ENCODE peak calls at places on chromosomes 16 and 17, in four cellular contexts. P is activated T-helper 1 cell treated with anti-CD3 and anti-CD28 coated beads, Interleukin-2, amount 50 U/mL, for 16 hours; R is stimulated activated CD8-positive, alpha-beta memory T cell treated with anti-CD3 and anti-CD28 coated beads, Interleukin-4, amount 100 ng/mL, for 1 hour; G is activated CD8-positive, alpha-beta memory T cell treated with anti-CD3 and anti-CD28 coated beads for 48 hours. T is an unnamed sample.
A peak's percentile ranks its signal among the peaks of the same experiment; 100 is the strongest.

GRCh38 chr17:38825762-38826247 is 684 bp upstream of the CWC25 start:
- DNase-seq in P (no peak), R (no peak), G (no peak), T (no peak)

GRCh38 chr16:24539850-24540484 is 601 bp downstream of the RBBP6 start:
- DNase-seq in P (no peak), R (no peak), G (no peak), T (peak; percentile 28)

GRCh38 chr16:27805828-27806351 is 255.9 kb downstream of the KATNIP start:
- DNase-seq in P (no peak), R (no peak), G (no peak), T (no peak)

GRCh38 chr16:28975158-28975603 is 603 bp downstream of the SPNS1 start:
- DNase-seq in P (no peak), R (no peak), G (no peak), T (no peak)

GRCh38 chr17:69733171-69734014 is 318.9 kb downstream of the MAP2K6 start:
- DNase-seq in P (no peak), R (no peak), G (no peak), T (peak; percentile 75)

GRCh38 chr17:79340286-79340685 is 265.7 kb downstream of the ENGASE start:
- DNase-seq in P (no peak), R (no peak), G (no peak), T (no peak)

GRCh38 chr17:21298056-21298982 is 13.8 kb downstream of the MAP2K3 start:
- DNase-seq in P (no peak), R (no peak), G (no peak), T (no peak)

GRCh38 chr17:2706911-2707510 is 4.6 kb downstream of the CLUH start:
- DNase-seq in P (no peak), R (no peak), G (no peak), T (no peak)

GRCh38 chr16:84795338-84796053 is 24.3 kb upstream of the CRISPLD2 start:
- DNase-seq in P (no peak), R (no peak), G (no peak), T (no peak)

GRCh38 chr17:73091770-73092517 is 544 bp downstream of the SLC39A11 start:
- DNase-seq in P (no peak), R (no peak), G (no peak), T (no peak)

GRCh38 chr16:28231763-28232162 is 20.0 kb upstream of the XPO6 start:
- DNase-seq in P (no peak), R (no peak), G (no peak), T (no peak)

GRCh38 chr16:57700801-57701551 is 6.4 kb downstream of the DRC7 start:
- DNase-seq in P (no peak), R (no peak), G (no peak), T (no peak)

GRCh38 chr16:13558752-13559151 is 361.2 kb upstream of the ERCC4 start:
- DNase-seq in P (no peak), R (no peak), G (no peak), T (no peak)

GRCh38 chr16:73026754-73027654 is 20.9 kb downstream of the ZFHX3 start:
- DNase-seq in P (no peak), R (no peak), G (no peak), T (no peak)

GRCh38 chr16:53100131-53100748 is 45.4 kb downstream of the CHD9 start:
- DNase-seq in P (no peak), R (no peak), G (no peak), T (no peak)

GRCh38 chr17:8275421-8276290 is 12.8 kb upstream of the RANGRF start:
- DNase-seq in P (no peak), R (no peak), G (no peak), T (no peak)

GRCh38 chr16:52256310-52257078 is 290.4 kb downstream of the TOX3 start:
- DNase-seq in P (no peak), R (no peak), G (no peak), T (no peak)

GRCh38 chr17:3754458-3755334 is 31.0 kb downstream of the HASPIN start:
- DNase-seq in P (peak; percentile 63), R (peak; percentile 63), G (peak; percentile 45), T (no peak)

GRCh38 chr17:11601661-11602060 is 3.4 kb downstream of the DNAH9 start:
- DNase-seq in P (no peak), R (no peak), G (no peak), T (no peak)

GRCh38 chr17:42459256-42459982 is 741 bp downstream of the ATP6V0A1 start:
- DNase-seq in P (no peak), R (no peak), G (no peak), T (peak; percentile 45)

GRCh38 chr17:71461504-71462197 is 659.2 kb upstream of the SOX9 start:
- DNase-seq in P (no peak), R (no peak), G (no peak), T (no peak)

GRCh38 chr16:56353054-56353921 is 72.1 kb downstream of the AMFR start:
- DNase-seq in P (no peak), R (no peak), G (no peak), T (no peak)

GRCh38 chr16:4882633-4883285 is 35.5 kb downstream of the UBN1 start:
- DNase-seq in P (no peak), R (no peak), G (no peak), T (no peak)

GRCh38 chr16:23348579-23349469 is 46.7 kb downstream of the SCNN1B start:
- DNase-seq in P (no peak), R (no peak), G (no peak), T (peak; percentile 25)

GRCh38 chr17:13480877-13481276 is 120.9 kb downstream of the HS3ST3A1 start:
- DNase-seq in P (no peak), R (no peak), G (no peak), T (no peak)

GRCh38 chr16:24253192-24253591 is 2.9 kb upstream of the CACNG3 start:
- DNase-seq in P (no peak), R (no peak), G (peak; percentile 3), T (peak; percentile 62)

GRCh38 chr16:75058815-75059214 is 57.8 kb downstream of the LDHD start:
- DNase-seq in P (no peak), R (no peak), G (no peak), T (no peak)

GRCh38 chr16:11759163-11759834 is 16.6 kb upstream of the TXNDC11 start:
- DNase-seq in P (no peak), R (no peak), G (no peak), T (no peak)

GRCh38 chr17:74937064-74938051 is 1.7 kb downstream of the OTOP3 start:
- DNase-seq in P (no peak), R (no peak), G (no peak), T (no peak)

GRCh38 chr17:35605753-35606152 is 18.6 kb downstream of the AP2B1 start:
- DNase-seq in P (no peak), R (no peak), G (no peak), T (no peak)

GRCh38 chr17:17026163-17026562 is 16.1 kb upstream of the MPRIP start:
- DNase-seq in P (no peak), R (no peak), G (no peak), T (no peak)

GRCh38 chr17:4101127-4101798 is 41.6 kb downstream of the ZZEF1 start:
- DNase-seq in P (no peak), R (no peak), G (no peak), T (peak; percentile 24)

GRCh38 chr16:65070831-65071230 is 51.0 kb downstream of the CDH11 start:
- DNase-seq in P (no peak), R (no peak), G (no peak), T (peak; percentile 83)

GRCh38 chr16:59859606-59860402 is 1125.7 kb upstream of the GOT2 start:
- DNase-seq in P (no peak), R (no peak), G (no peak), T (no peak)

GRCh38 chr16:8972843-8973586 is 9.3 kb upstream of the USP7 start:
- DNase-seq in P (no peak), R (no peak), G (no peak), T (no peak)

GRCh38 chr16:87308826-87309225 is 8.4 kb downstream of the C16orf95 start:
- DNase-seq in P (no peak), R (no peak), G (no peak), T (no peak)